ENCODE peak calls at places on chromosome 14, in six cellular contexts. One of them, this sample, is unnamed.

GRCh38 chr14:32110200-32110896 is 33.2 kb downstream of the ARHGAP5 start:
- DNase-seq in lower leg skin: no peak
- DNase-seq in fibroblast of villous mesenchyme: no peak
- DNase-seq in Panc1: no peak
- DNase-seq in pancreas: no peak
- DNase-seq in OCI-LY7: no peak
- DNase-seq in this sample: no peak

GRCh38 chr14:20560961-20561360 is at the start of gene RNASE9:
- DNase-seq in Panc1: no peak
- DNase-seq in fibroblast of villous mesenchyme: no peak
- DNase-seq in OCI-LY7: no peak
- DNase-seq in lower leg skin: no peak
- DNase-seq in pancreas: no peak
- DNase-seq in this sample: no peak

GRCh38 chr14:65229431-65230286 is 127.3 kb upstream of the MAX start:
- DNase-seq in OCI-LY7: peak; percentile 30
- DNase-seq in lower leg skin: peak; percentile 91
- DNase-seq in fibroblast of villous mesenchyme: peak; percentile 53
- DNase-seq in pancreas: peak; percentile 47
- DNase-seq in Panc1: no peak
- DNase-seq in this sample: peak; percentile 27

GRCh38 chr14:83297361-83297760 is 1763.7 kb upstream of the SEL1L start:
- DNase-seq in pancreas: no peak
- DNase-seq in lower leg skin: no peak
- DNase-seq in fibroblast of villous mesenchyme: no peak
- DNase-seq in OCI-LY7: no peak
- DNase-seq in Panc1: no peak
- DNase-seq in this sample: no peak

GRCh38 chr14:75196468-75196867 is 20.1 kb upstream of the TMED10 start:
- DNase-seq in pancreas: peak; percentile 48
- DNase-seq in OCI-LY7: peak; percentile 34
- DNase-seq in fibroblast of villous mesenchyme: no peak
- DNase-seq in Panc1: no peak
- DNase-seq in lower leg skin: no peak
- DNase-seq in this sample: no peak

GRCh38 chr14:103518416-103519042 is 4.1 kb downstream of the CKB start:
- DNase-seq in Panc1: no peak
- DNase-seq in fibroblast of villous mesenchyme: no peak
- DNase-seq in pancreas: no peak
- DNase-seq in OCI-LY7: peak; percentile 66
- DNase-seq in lower leg skin: peak; percentile 91
- DNase-seq in this sample: peak; percentile 66

GRCh38 chr14:87332001-87332400 is 661.0 kb downstream of the GALC start:
- DNase-seq in fibroblast of villous mesenchyme: peak; percentile 45
- DNase-seq in pancreas: no peak
- DNase-seq in Panc1: no peak
- DNase-seq in lower leg skin: no peak
- DNase-seq in OCI-LY7: no peak
- DNase-seq in this sample: no peak

GRCh38 chr14:86481105-86481504 is 951.2 kb downstream of the FLRT2 start:
- DNase-seq in fibroblast of villous mesenchyme: no peak
- DNase-seq in pancreas: peak; percentile 15
- DNase-seq in OCI-LY7: no peak
- DNase-seq in Panc1: no peak
- DNase-seq in lower leg skin: no peak
- DNase-seq in this sample: no peak

GRCh38 chr14:65769151-65769550 is 356.6 kb downstream of the FUT8 start:
- DNase-seq in fibroblast of villous mesenchyme: no peak
- DNase-seq in lower leg skin: no peak
- DNase-seq in Panc1: no peak
- DNase-seq in OCI-LY7: no peak
- DNase-seq in pancreas: no peak
- DNase-seq in this sample: no peak

GRCh38 chr14:29868000-29868399 is 59.6 kb downstream of the PRKD1 start:
- DNase-seq in Panc1: no peak
- DNase-seq in pancreas: no peak
- DNase-seq in OCI-LY7: no peak
- DNase-seq in fibroblast of villous mesenchyme: no peak
- DNase-seq in lower leg skin: no peak
- DNase-seq in this sample: no peak

GRCh38 chr14:89870335-89870734 is 84.2 kb downstream of the EFCAB11 start:
- DNase-seq in OCI-LY7: no peak
- DNase-seq in Panc1: no peak
- DNase-seq in pancreas: no peak
- DNase-seq in lower leg skin: no peak
- DNase-seq in fibroblast of villous mesenchyme: no peak
- DNase-seq in this sample: no peak

GRCh38 chr14:24094839-24095195 is 706 bp downstream of the PCK2 start:
- DNase-seq in fibroblast of villous mesenchyme: no peak
- DNase-seq in OCI-LY7: peak; percentile 52
- DNase-seq in Panc1: no peak
- DNase-seq in lower leg skin: no peak
- DNase-seq in pancreas: no peak
- DNase-seq in this sample: no peak

GRCh38 chr14:88170333-88170732 is 152.7 kb downstream of the KCNK10 start:
- DNase-seq in Panc1: no peak
- DNase-seq in fibroblast of villous mesenchyme: no peak
- DNase-seq in lower leg skin: no peak
- DNase-seq in OCI-LY7: no peak
- DNase-seq in pancreas: no peak
- DNase-seq in this sample: no peak

GRCh38 chr14:103735439-103735814 is 19.8 kb downstream of the ZFYVE21 start:
- DNase-seq in Panc1: no peak
- DNase-seq in fibroblast of villous mesenchyme: no peak
- DNase-seq in OCI-LY7: no peak
- DNase-seq in lower leg skin: no peak
- DNase-seq in pancreas: no peak
- DNase-seq in this sample: no peak

GRCh38 chr14:73752297-73752992 is 38.3 kb upstream of the PNMA1 start:
- DNase-seq in lower leg skin: peak; percentile 89
- DNase-seq in fibroblast of villous mesenchyme: peak; percentile 58
- DNase-seq in pancreas: no peak
- DNase-seq in Panc1: no peak
- DNase-seq in OCI-LY7: peak; percentile 48
- DNase-seq in this sample: peak; percentile 81

GRCh38 chr14:101044741-101045140 is 141.2 kb upstream of the RTL1 start:
- DNase-seq in OCI-LY7: no peak
- DNase-seq in fibroblast of villous mesenchyme: no peak
- DNase-seq in pancreas: no peak
- DNase-seq in lower leg skin: no peak
- DNase-seq in Panc1: no peak
- DNase-seq in this sample: no peak

GRCh38 chr14:76541594-76542219 is 165.8 kb downstream of the ESRRB start:
- DNase-seq in Panc1: no peak
- DNase-seq in pancreas: no peak
- DNase-seq in fibroblast of villous mesenchyme: no peak
- DNase-seq in OCI-LY7: no peak
- DNase-seq in lower leg skin: no peak
- DNase-seq in this sample: no peak

GRCh38 chr14:70811065-70811464 is 1.8 kb upstream of the MAP3K9 start:
- DNase-seq in Panc1: no peak
- DNase-seq in OCI-LY7: no peak
- DNase-seq in lower leg skin: no peak
- DNase-seq in pancreas: no peak
- DNase-seq in fibroblast of villous mesenchyme: no peak
- DNase-seq in this sample: no peak

GRCh38 chr14:70812124-70812818 is 3.0 kb upstream of the MAP3K9 start:
- DNase-seq in OCI-LY7: no peak
- DNase-seq in fibroblast of villous mesenchyme: no peak
- DNase-seq in pancreas: no peak
- DNase-seq in lower leg skin: no peak
- DNase-seq in Panc1: no peak
- DNase-seq in this sample: no peak

GRCh38 chr14:70811578-70811977 is 2.3 kb upstream of the MAP3K9 start:
- DNase-seq in lower leg skin: no peak
- DNase-seq in OCI-LY7: no peak
- DNase-seq in Panc1: no peak
- DNase-seq in fibroblast of villous mesenchyme: no peak
- DNase-seq in pancreas: no peak
- DNase-seq in this sample: no peak

GRCh38 chr14:70816525-70816924 is 7.2 kb upstream of the MAP3K9 start:
- DNase-seq in fibroblast of villous mesenchyme: no peak
- DNase-seq in lower leg skin: no peak
- DNase-seq in pancreas: no peak
- DNase-seq in OCI-LY7: no peak
- DNase-seq in Panc1: no peak
- DNase-seq in this sample: no peak

GRCh38 chr14:70814466-70814865 is 5.2 kb upstream of the MAP3K9 start:
- DNase-seq in OCI-LY7: peak; percentile 25
- DNase-seq in lower leg skin: no peak
- DNase-seq in pancreas: no peak
- DNase-seq in fibroblast of villous mesenchyme: no peak
- DNase-seq in Panc1: no peak
- DNase-seq in this sample: no peak
- H3K4me3 ChIP-seq in OCI-LY7: peak overlapping the region; percentile 15
- H3K4me3 ChIP-seq in lower leg skin: no peak overlapping the region
- H3K4me3 ChIP-seq in pancreas: no peak overlapping the region
- H3K4me3 ChIP-seq in fibroblast of villous mesenchyme: no peak overlapping the region
- H3K4me3 ChIP-seq in Panc1: no peak overlapping the region
- H3K4me3 ChIP-seq in this sample: no peak overlapping the region

GRCh38 chr14:21711360-21711961 is 37.8 kb upstream of the OR4E1 start:
- DNase-seq in OCI-LY7: peak; percentile 59
- DNase-seq in Panc1: peak; percentile 36
- DNase-seq in pancreas: no peak
- DNase-seq in lower leg skin: no peak
- DNase-seq in fibroblast of villous mesenchyme: peak; percentile 49
- DNase-seq in this sample: no peak
- H3K4me3 ChIP-seq in OCI-LY7: no peak overlapping the region
- H3K4me3 ChIP-seq in Panc1: no peak overlapping the region
- H3K4me3 ChIP-seq in pancreas: no peak overlapping the region
- H3K4me3 ChIP-seq in lower leg skin: no peak overlapping the region
- H3K4me3 ChIP-seq in fibroblast of villous mesenchyme: no peak overlapping the region
- H3K4me3 ChIP-seq in this sample: no peak overlapping the region

GRCh38 chr14:67487937-67488893 is at the start of gene TMEM229B:
- DNase-seq in Panc1: no peak
- DNase-seq in fibroblast of villous mesenchyme: peak; percentile 38
- DNase-seq in lower leg skin: no peak
- DNase-seq in OCI-LY7: peak; percentile 95
- DNase-seq in pancreas: no peak
- DNase-seq in this sample: no peak
- H3K4me3 ChIP-seq in Panc1: no peak within 1 kb of the TSS
- H3K4me3 ChIP-seq in fibroblast of villous mesenchyme: no peak within 1 kb of the TSS
- H3K4me3 ChIP-seq in lower leg skin: no peak within 1 kb of the TSS
- H3K4me3 ChIP-seq in OCI-LY7: peak within 1 kb of the TSS; percentile 57
- H3K4me3 ChIP-seq in pancreas: no peak within 1 kb of the TSS
- H3K4me3 ChIP-seq in this sample: peak within 1 kb of the TSS; percentile 60

DNA sequence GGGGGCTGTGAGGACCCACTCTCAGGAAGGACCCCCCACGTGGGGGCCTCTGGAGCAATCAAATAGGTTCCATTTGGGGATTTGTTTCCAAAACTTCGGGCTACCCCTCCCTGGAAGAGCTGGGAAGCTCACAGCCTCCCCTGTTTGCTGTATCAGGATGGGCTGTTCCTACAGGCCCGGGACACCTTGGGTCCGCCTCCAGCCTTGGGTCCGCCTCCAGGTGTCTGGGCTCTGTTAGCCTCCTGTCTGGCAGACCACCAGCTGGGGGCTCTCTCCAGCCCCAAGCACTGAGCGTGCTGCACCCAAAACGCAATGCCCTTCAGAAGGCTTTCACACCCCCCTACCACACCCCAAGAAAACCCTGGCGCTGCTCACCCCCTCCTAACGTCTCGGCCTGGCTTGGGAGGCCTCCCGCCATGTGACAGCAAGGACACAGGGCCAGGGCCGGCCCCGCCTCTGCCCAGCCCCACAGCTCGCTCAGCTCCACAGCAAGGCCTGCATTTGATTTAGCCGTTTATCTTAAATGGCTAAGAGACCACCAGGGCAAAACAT is 40.1 kb downstream of the BCL11B start:
- DNase-seq in lower leg skin: no peak
- DNase-seq in OCI-LY7: no peak
- DNase-seq in fibroblast of villous mesenchyme: no peak
- DNase-seq in pancreas: peak; percentile 22
- DNase-seq in Panc1: no peak
- DNase-seq in this sample: no peak
- H3K4me3 ChIP-seq in lower leg skin: no peak overlapping the region
- H3K4me3 ChIP-seq in OCI-LY7: no peak overlapping the region
- H3K4me3 ChIP-seq in fibroblast of villous mesenchyme: no peak overlapping the region
- H3K4me3 ChIP-seq in pancreas: no peak overlapping the region
- H3K4me3 ChIP-seq in Panc1: no peak overlapping the region
- H3K4me3 ChIP-seq in this sample: no peak overlapping the region

This sample was measured in left ventricle myocardium inferior.